ENCODE peak calls at places on chromosome 5, in five cellular contexts. N is CD8-positive, alpha-beta T cell; R is neural progenitor cell; O is heart left ventricle; L is fibroblast of lung. G is an unnamed sample.

GRCh38 chr5:42718591-42718990 is 38.0 kb upstream of the CCDC152 start:
- DNase-seq in N (no peak), R (no peak), O (no peak), L (peak; percentile 65), G (peak; percentile 20)

GRCh38 chr5:174000078-174000477 is 11.1 kb downstream of the C5orf47 start:
- DNase-seq in N (no peak), R (no peak), O (no peak), L (no peak), G (no peak)

GRCh38 chr5:96509721-96510383 is 76.8 kb upstream of the PCSK1 start:
- DNase-seq in N (no peak), R (no peak), O (no peak), L (peak; percentile 92), G (peak; percentile 77)

GRCh38 chr5:110727025-110727314 is 499 bp upstream of the TMEM232 start:
- DNase-seq in N (no peak), R (peak; percentile 5), O (no peak), L (no peak), G (no peak)

GRCh38 chr5:181189363-181189961 is 15.5 kb downstream of the TRIM7 start:
- DNase-seq in N (peak; percentile 49), R (peak; percentile 52), O (no peak), L (peak; percentile 42), G (peak; percentile 47)

GRCh38 chr5:122877518-122877917 is 32.1 kb downstream of the SNX24 start:
- DNase-seq in N (no peak), R (no peak), O (no peak), L (no peak), G (no peak)

GRCh38 chr5:127011151-127011550 is 19.2 kb downstream of the MARCHF3 start:
- DNase-seq in N (no peak), R (no peak), O (no peak), L (peak; percentile 99), G (peak; percentile 17)

GRCh38 chr5:16666861-16667481 is 50.2 kb upstream of the RETREG1 start:
- DNase-seq in N (peak; percentile 42), R (peak; percentile 29), O (peak; percentile 71), L (no peak), G (no peak)

GRCh38 chr5:33734541-33734940 is 157.2 kb downstream of the ADAMTS12 start:
- DNase-seq in N (no peak), R (peak; percentile 5), O (no peak), L (peak; percentile 74), G (no peak)

GRCh38 chr5:177132504-177133118 is 962 bp upstream of the NSD1 start:
- DNase-seq in N (peak; percentile 42), R (peak; percentile 84), O (no peak), L (peak; percentile 29), G (no peak)

GRCh38 chr5:112388010-112388553 is 31.0 kb downstream of the EPB41L4A start:
- DNase-seq in N (no peak), R (no peak), O (no peak), L (no peak), G (no peak)

GRCh38 chr5:39459091-39459490 is 34.3 kb upstream of the DAB2 start:
- DNase-seq in N (no peak), R (no peak), O (no peak), L (peak; percentile 46), G (no peak)

GRCh38 chr5:124658867-124659557 is 87.4 kb downstream of the ZNF608 start:
- DNase-seq in N (no peak), R (no peak), O (no peak), L (no peak), G (no peak)

GRCh38 chr5:34653708-34654107 is 2.4 kb upstream of the RAI14 start:
- DNase-seq in N (no peak), R (no peak), O (no peak), L (no peak), G (no peak)

GRCh38 chr5:117454716-117455212 is 880.1 kb upstream of the SEMA6A start:
- DNase-seq in N (peak; percentile 12), R (peak; percentile 26), O (peak; percentile 45), L (no peak), G (peak; percentile 41)

GRCh38 chr5:166581827-166582226 is 1709.6 kb upstream of the WWC1 start:
- DNase-seq in N (no peak), R (no peak), O (no peak), L (peak; percentile 28), G (peak; percentile 6)

GRCh38 chr5:95959964-95960801 is 1.5 kb downstream of the ELL2 start:
- DNase-seq in N (no peak), R (peak; percentile 11), O (no peak), L (peak; percentile 57), G (no peak)

GRCh38 chr5:176536132-176536901 is 885 bp downstream of the RNF44 start:
- DNase-seq in N (peak; percentile 82), R (peak; percentile 93), O (peak; percentile 89), L (peak; percentile 81), G (peak; percentile 49)

GRCh38 chr5:78008356-78008967 is 232.3 kb upstream of the TBCA start:
- DNase-seq in N (no peak), R (peak; percentile 68), O (no peak), L (peak; percentile 32), G (peak; percentile 18)

GRCh38 chr5:98414938-98415337 is 358.5 kb upstream of the RGMB start:
- DNase-seq in N (no peak), R (no peak), O (no peak), L (peak; percentile 98), G (peak; percentile 97)

GRCh38 chr5:14687023-14687665 is 22.6 kb downstream of the OTULIN start:
- DNase-seq in N (no peak), R (no peak), O (peak; percentile 63), L (peak; percentile 66), G (peak; percentile 50)

GRCh38 chr5:167754501-167754941 is 536.9 kb upstream of the WWC1 start:
- DNase-seq in N (no peak), R (no peak), O (no peak), L (peak; percentile 82), G (peak; percentile 77)

GRCh38 chr5:73426034-73426433 is 22.5 kb downstream of the FOXD1 start:
- DNase-seq in N (no peak), R (no peak), O (no peak), L (no peak), G (peak; percentile 82)

GRCh38 chr5:143183989-143184388 is 219.5 kb downstream of the NR3C1 start:
- DNase-seq in N (no peak), R (no peak), O (no peak), L (no peak), G (no peak)

GRCh38 chr5:76622973-76623596 is at the start of gene F2RL2:
- DNase-seq in N (no peak), R (peak; percentile 76), O (no peak), L (peak; percentile 91), G (peak; percentile 37)

GRCh38 chr5:10987291-10987806 is 226.3 kb upstream of the DAP start:
- DNase-seq in N (no peak), R (no peak), O (no peak), L (no peak), G (no peak)

GRCh38 chr5:10985711-10986110 is 224.7 kb upstream of the DAP start:
- DNase-seq in N (no peak), R (no peak), O (no peak), L (no peak), G (no peak)

GRCh38 chr5:10984021-10984420 is 223.0 kb upstream of the DAP start:
- DNase-seq in N (no peak), R (no peak), O (no peak), L (no peak), G (no peak)

GRCh38 chr5:10982616-10983015 is 221.6 kb upstream of the DAP start:
- DNase-seq in N (no peak), R (no peak), O (no peak), L (no peak), G (no peak)

GRCh38 chr5:10985091-10985490 is 224.1 kb upstream of the DAP start:
- DNase-seq in N (no peak), R (no peak), O (no peak), L (no peak), G (no peak)
- H3K27me3 ChIP-seq in N (peaks cover 8% of the 10 kb centered on the region), R (no peaks in the 10 kb centered on the region), O (no peaks in the 10 kb centered on the region), L (peaks cover 3% of the 10 kb centered on the region), G (no peaks in the 10 kb centered on the region)

GRCh38 chr5:59123595-59124561 is 541.0 kb downstream of the RAB3C start:
- DNase-seq in N (peak; percentile 14), R (peak; percentile 11), O (no peak), L (no peak), G (no peak)
- H3K4me1 ChIP-seq in N (peaks cover 62% of the 10 kb centered on the region), R (peaks cover 45% of the 10 kb centered on the region), O (peaks cover 48% of the 10 kb centered on the region), L (peaks cover 4% of the 10 kb centered on the region), G (no peaks in the 10 kb centered on the region)

DNA sequence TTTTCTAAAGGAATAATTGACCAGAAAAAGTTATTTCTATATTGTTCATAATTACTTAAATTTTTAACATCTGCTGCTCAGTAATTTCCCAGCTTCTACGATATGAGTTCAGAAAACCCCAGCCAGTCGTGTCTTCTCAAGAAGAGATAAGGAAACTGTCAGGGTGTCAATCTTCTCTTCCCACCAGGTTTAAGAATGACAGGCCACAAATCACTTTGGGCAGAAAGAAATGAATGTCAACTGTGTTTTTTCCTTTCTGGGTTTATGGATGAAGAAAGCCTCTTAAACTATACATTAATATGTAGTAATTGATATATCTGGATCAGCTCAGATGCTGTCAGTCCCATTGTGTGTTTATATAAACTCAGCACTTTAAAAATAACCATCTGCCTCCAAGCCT is 453.2 kb upstream of the NUDT12 start:
- DNase-seq in N (no peak), R (no peak), O (no peak), L (no peak), G (no peak)
- H3K27ac ChIP-seq in N (no peak overlapping the region), R (no peak overlapping the region), O (no peak overlapping the region), L (no peak overlapping the region), G (no peak overlapping the region)

DNA sequence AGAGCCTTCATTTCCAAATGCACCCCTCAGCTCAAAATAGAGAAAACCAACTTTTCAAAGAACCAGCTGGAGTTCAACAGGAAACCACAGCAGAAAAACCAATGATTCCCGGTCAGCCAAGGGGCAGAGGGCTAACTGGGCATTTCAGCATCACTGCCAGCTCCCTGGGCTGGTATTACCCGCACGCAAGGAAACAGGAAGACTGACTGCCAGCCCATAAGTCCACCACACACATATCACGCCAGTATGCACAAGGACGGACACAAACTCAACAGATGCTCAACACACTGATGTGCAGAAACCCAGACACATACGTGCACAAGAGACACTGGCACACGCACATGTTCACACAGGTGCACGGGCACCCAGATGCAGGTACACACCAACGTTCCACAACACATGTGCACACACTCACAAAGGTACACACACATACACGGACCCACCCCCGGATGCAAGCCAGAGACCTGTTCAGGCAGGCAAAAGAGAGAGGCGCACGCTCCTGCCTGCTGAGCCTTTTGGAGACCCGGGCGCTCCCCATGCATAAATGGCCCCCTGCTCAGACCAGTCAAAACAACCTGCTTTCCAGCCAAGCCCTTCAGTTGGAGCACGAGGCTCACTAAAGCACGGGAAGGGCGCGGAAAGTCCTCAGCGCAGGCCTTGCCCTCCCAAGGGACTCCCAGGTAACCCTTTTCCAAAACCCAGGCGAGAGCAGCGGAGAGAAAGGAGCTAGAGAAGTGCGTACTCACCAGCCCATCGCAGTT is 2.1 kb downstream of the ADAMTS2 start:
- DNase-seq in N (no peak), R (peak; percentile 52), O (no peak), L (peak; percentile 15), G (peak; percentile 17)
- H3K27me3 ChIP-seq in N (peaks cover 10% of the 10 kb centered on the region), R (peaks cover 66% of the 10 kb centered on the region), O (peaks cover 74% of the 10 kb centered on the region), L (no peaks in the 10 kb centered on the region), G (peaks cover 48% of the 10 kb centered on the region)

G was measured in foreskin keratinocyte.